ENCODE peak calls at places on chromosomes 1 and 21, in five cellular contexts. T, I, J, Z and Q are unnamed samples.
A peak's percentile ranks its signal among the peaks of the same experiment; 100 is the strongest.

GRCh38 chr1:66623812-66624211 is 89.9 kb downstream of the SGIP1 start:
- DNase-seq in T (no peak), I (no peak), J (no peak), Z (no peak), Q (no peak)

GRCh38 chr1:61808968-61809367 is 66.7 kb downstream of the PATJ start:
- DNase-seq in T (no peak), I (no peak), J (no peak), Z (no peak), Q (no peak)

GRCh38 chr1:55007626-55008025 is 8.9 kb downstream of the BSND start:
- DNase-seq in T (no peak), I (no peak), J (no peak), Z (no peak), Q (no peak)

GRCh38 chr21:15390049-15390448 is 325.2 kb upstream of the NRIP1 start:
- DNase-seq in T (no peak), I (no peak), J (no peak), Z (no peak), Q (no peak)

GRCh38 chr1:109687641-109688499 is at the start of gene GSTM1:
- DNase-seq in T (no peak), I (peak; percentile 83), J (no peak), Z (no peak), Q (no peak)

GRCh38 chr1:54931275-54931805 is 44.3 kb upstream of the DHCR24 start:
- DNase-seq in T (no peak), I (no peak), J (no peak), Z (no peak), Q (no peak)

GRCh38 chr21:38965910-38966504 is 160.3 kb downstream of the ETS2 start:
- DNase-seq in T (no peak), I (peak; percentile 81), J (no peak), Z (peak; percentile 88), Q (peak; percentile 82)

GRCh38 chr1:233490488-233490887 is 123.4 kb upstream of the KCNK1 start:
- DNase-seq in T (no peak), I (no peak), J (no peak), Z (no peak), Q (no peak)

GRCh38 chr1:204079608-204079999 is 6.7 kb downstream of the SOX13 start:
- DNase-seq in T (no peak), I (no peak), J (peak; percentile 32), Z (no peak), Q (no peak)

GRCh38 chr1:77889671-77890070 is 1.2 kb downstream of the NEXN start:
- DNase-seq in T (no peak), I (no peak), J (no peak), Z (no peak), Q (no peak)

GRCh38 chr1:103514920-103515503 is 10.5 kb upstream of the RNPC3 start:
- DNase-seq in T (peak; percentile 2), I (no peak), J (peak; percentile 57), Z (peak; percentile 3), Q (peak; percentile 58)

GRCh38 chr1:19456915-19457554 is 28.3 kb downstream of the CAPZB start:
- DNase-seq in T (no peak), I (no peak), J (no peak), Z (no peak), Q (no peak)

GRCh38 chr1:29579821-29580425 is 343.6 kb downstream of the PTPRU start:
- DNase-seq in T (no peak), I (no peak), J (no peak), Z (no peak), Q (no peak)

GRCh38 chr1:19828546-19828945 is 13.5 kb upstream of the RNF186 start:
- DNase-seq in T (no peak), I (no peak), J (no peak), Z (no peak), Q (no peak)

GRCh38 chr1:170247751-170248521 is 102.2 kb downstream of the NTMT2 start:
- DNase-seq in T (no peak), I (no peak), J (no peak), Z (no peak), Q (no peak)

GRCh38 chr1:176741181-176741580 is 278.2 kb downstream of the PAPPA2 start:
- DNase-seq in T (no peak), I (no peak), J (no peak), Z (no peak), Q (no peak)

GRCh38 chr1:54564312-54565112 is 16.5 kb downstream of the ACOT11 start:
- DNase-seq in T (no peak), I (peak; percentile 93), J (no peak), Z (peak; percentile 85), Q (peak; percentile 30)

GRCh38 chr1:225689882-225690459 is 37.0 kb upstream of the ENAH start:
- DNase-seq in T (no peak), I (no peak), J (peak; percentile 45), Z (no peak), Q (no peak)

GRCh38 chr1:183632964-183633363 is 2.6 kb downstream of the ARPC5 start:
- DNase-seq in T (no peak), I (no peak), J (no peak), Z (no peak), Q (no peak)

GRCh38 chr1:43653339-43653738 is 3.4 kb downstream of the KDM4A start:
- DNase-seq in T (no peak), I (no peak), J (peak; percentile 66), Z (no peak), Q (peak; percentile 63)

GRCh38 chr21:39961251-39961650 is 94.0 kb downstream of the PCP4 start:
- DNase-seq in T (no peak), I (no peak), J (no peak), Z (no peak), Q (no peak)

GRCh38 chr1:223886516-223886921 is 40.8 kb upstream of the TP53BP2 start:
- DNase-seq in T (no peak), I (no peak), J (no peak), Z (no peak), Q (peak; percentile 29)

GRCh38 chr1:111747282-111747734 is 8.1 kb upstream of the INKA2 start:
- DNase-seq in T (no peak), I (peak; percentile 70), J (peak; percentile 87), Z (peak; percentile 12), Q (peak; percentile 82)

GRCh38 chr1:221714227-221715116 is 27.4 kb downstream of the DUSP10 start:
- DNase-seq in T (no peak), I (no peak), J (no peak), Z (no peak), Q (peak; percentile 70)

GRCh38 chr1:23385119-23385621 is 15.5 kb upstream of the ZNF436 start:
- DNase-seq in T (no peak), I (no peak), J (no peak), Z (no peak), Q (no peak)

GRCh38 chr1:119794856-119795255 is 16.4 kb downstream of the REG4 start:
- DNase-seq in T (no peak), I (no peak), J (no peak), Z (peak; percentile 89), Q (no peak)

GRCh38 chr1:22618056-22618455 is 18.4 kb upstream of the C1QA start:
- DNase-seq in T (no peak), I (no peak), J (no peak), Z (no peak), Q (peak; percentile 21)